ENCODE peak calls at places on chromosomes 4 and X, in seven cellular contexts. One of them, this sample, is unnamed.

GRCh38 chrX:9519546-9520210 is 54.8 kb downstream of the TBL1X start:
- DNase-seq in stomach: no peak
- DNase-seq in cardiac fibroblast: no peak
- DNase-seq in HFF-Myc: no peak
- DNase-seq in neural crest cell: no peak
- DNase-seq in activated CD8-positive, alpha-beta T cell treated with anti-CD3 and anti-CD28 coated beads for 36 hours: no peak
- DNase-seq in pancreas: no peak
- DNase-seq in this sample: peak

GRCh38 chr4:158067646-158068045 is 105.2 kb downstream of the GASK1B start:
- DNase-seq in cardiac fibroblast: no peak
- DNase-seq in pancreas: no peak
- DNase-seq in stomach: no peak
- DNase-seq in activated CD8-positive, alpha-beta T cell treated with anti-CD3 and anti-CD28 coated beads for 36 hours: no peak
- DNase-seq in HFF-Myc: no peak
- DNase-seq in neural crest cell: no peak
- DNase-seq in this sample: peak

GRCh38 chr4:42895452-42895851 is 2.9 kb downstream of the GRXCR1 start:
- DNase-seq in pancreas: no peak
- DNase-seq in activated CD8-positive, alpha-beta T cell treated with anti-CD3 and anti-CD28 coated beads for 36 hours: no peak
- DNase-seq in stomach: no peak
- DNase-seq in HFF-Myc: no peak
- DNase-seq in cardiac fibroblast: no peak
- DNase-seq in neural crest cell: no peak
- DNase-seq in this sample: no peak

GRCh38 chr4:14234330-14234729 is 606.8 kb upstream of the BOD1L1 start:
- DNase-seq in cardiac fibroblast: no peak
- DNase-seq in stomach: no peak
- DNase-seq in neural crest cell: no peak
- DNase-seq in activated CD8-positive, alpha-beta T cell treated with anti-CD3 and anti-CD28 coated beads for 36 hours: no peak
- DNase-seq in HFF-Myc: no peak
- DNase-seq in pancreas: no peak
- DNase-seq in this sample: no peak

GRCh38 chrX:69045616-69046345 is 119.5 kb downstream of the PJA1 start:
- DNase-seq in HFF-Myc: no peak
- DNase-seq in pancreas: peak
- DNase-seq in activated CD8-positive, alpha-beta T cell treated with anti-CD3 and anti-CD28 coated beads for 36 hours: no peak
- DNase-seq in cardiac fibroblast: no peak
- DNase-seq in neural crest cell: no peak
- DNase-seq in stomach: no peak
- DNase-seq in this sample: no peak

GRCh38 chr4:40948017-40948416 is 198.3 kb downstream of the NSUN7 start:
- DNase-seq in pancreas: no peak
- DNase-seq in HFF-Myc: no peak
- DNase-seq in stomach: no peak
- DNase-seq in cardiac fibroblast: no peak
- DNase-seq in neural crest cell: no peak
- DNase-seq in activated CD8-positive, alpha-beta T cell treated with anti-CD3 and anti-CD28 coated beads for 36 hours: no peak
- DNase-seq in this sample: peak

GRCh38 chr4:107631568-107631967 is 88.5 kb downstream of the PAPSS1 start:
- DNase-seq in HFF-Myc: no peak
- DNase-seq in cardiac fibroblast: peak
- DNase-seq in stomach: peak
- DNase-seq in pancreas: peak
- DNase-seq in activated CD8-positive, alpha-beta T cell treated with anti-CD3 and anti-CD28 coated beads for 36 hours: no peak
- DNase-seq in neural crest cell: no peak
- DNase-seq in this sample: peak

GRCh38 chrX:7943600-7944245 is 16.5 kb upstream of the PNPLA4 start:
- DNase-seq in neural crest cell: no peak
- DNase-seq in cardiac fibroblast: no peak
- DNase-seq in stomach: peak
- DNase-seq in activated CD8-positive, alpha-beta T cell treated with anti-CD3 and anti-CD28 coated beads for 36 hours: no peak
- DNase-seq in pancreas: no peak
- DNase-seq in HFF-Myc: no peak
- DNase-seq in this sample: no peak

GRCh38 chrX:19350831-19351447 is 7.2 kb downstream of the PDHA1 start:
- DNase-seq in HFF-Myc: no peak
- DNase-seq in pancreas: no peak
- DNase-seq in neural crest cell: no peak
- DNase-seq in stomach: no peak
- DNase-seq in cardiac fibroblast: no peak
- DNase-seq in activated CD8-positive, alpha-beta T cell treated with anti-CD3 and anti-CD28 coated beads for 36 hours: peak
- DNase-seq in this sample: no peak

GRCh38 chr4:155565330-155565729 is 101.3 kb upstream of the GUCY1A1 start:
- DNase-seq in HFF-Myc: no peak
- DNase-seq in activated CD8-positive, alpha-beta T cell treated with anti-CD3 and anti-CD28 coated beads for 36 hours: no peak
- DNase-seq in pancreas: no peak
- DNase-seq in neural crest cell: no peak
- DNase-seq in stomach: no peak
- DNase-seq in cardiac fibroblast: no peak
- DNase-seq in this sample: no peak

GRCh38 chr4:139278956-139279722 is 886 bp downstream of the MGARP start:
- DNase-seq in pancreas: no peak
- DNase-seq in activated CD8-positive, alpha-beta T cell treated with anti-CD3 and anti-CD28 coated beads for 36 hours: no peak
- DNase-seq in stomach: no peak
- DNase-seq in HFF-Myc: no peak
- DNase-seq in neural crest cell: no peak
- DNase-seq in cardiac fibroblast: no peak
- DNase-seq in this sample: no peak

GRCh38 chr4:189021831-189022230 is 882.6 kb downstream of the TRIML1 start:
- DNase-seq in stomach: no peak
- DNase-seq in neural crest cell: no peak
- DNase-seq in activated CD8-positive, alpha-beta T cell treated with anti-CD3 and anti-CD28 coated beads for 36 hours: no peak
- DNase-seq in pancreas: no peak
- DNase-seq in HFF-Myc: peak
- DNase-seq in cardiac fibroblast: peak
- DNase-seq in this sample: peak

GRCh38 chr4:176193126-176193525 is 2.3 kb downstream of the SPATA4 start:
- DNase-seq in pancreas: no peak
- DNase-seq in activated CD8-positive, alpha-beta T cell treated with anti-CD3 and anti-CD28 coated beads for 36 hours: no peak
- DNase-seq in cardiac fibroblast: peak
- DNase-seq in neural crest cell: no peak
- DNase-seq in stomach: no peak
- DNase-seq in HFF-Myc: no peak
- DNase-seq in this sample: peak

GRCh38 chr4:176193898-176194297 is 1.5 kb downstream of the SPATA4 start:
- DNase-seq in HFF-Myc: no peak
- DNase-seq in cardiac fibroblast: no peak
- DNase-seq in stomach: no peak
- DNase-seq in pancreas: no peak
- DNase-seq in neural crest cell: no peak
- DNase-seq in activated CD8-positive, alpha-beta T cell treated with anti-CD3 and anti-CD28 coated beads for 36 hours: peak
- DNase-seq in this sample: peak

GRCh38 chr4:176188654-176189053 is 6.7 kb downstream of the SPATA4 start:
- DNase-seq in activated CD8-positive, alpha-beta T cell treated with anti-CD3 and anti-CD28 coated beads for 36 hours: no peak
- DNase-seq in HFF-Myc: no peak
- DNase-seq in cardiac fibroblast: no peak
- DNase-seq in neural crest cell: no peak
- DNase-seq in pancreas: no peak
- DNase-seq in stomach: no peak
- DNase-seq in this sample: no peak

GRCh38 chr4:176189891-176190795 is 5.2 kb downstream of the SPATA4 start:
- DNase-seq in pancreas: no peak
- DNase-seq in cardiac fibroblast: no peak
- DNase-seq in HFF-Myc: no peak
- DNase-seq in stomach: no peak
- DNase-seq in neural crest cell: no peak
- DNase-seq in activated CD8-positive, alpha-beta T cell treated with anti-CD3 and anti-CD28 coated beads for 36 hours: no peak
- DNase-seq in this sample: peak

DNA sequence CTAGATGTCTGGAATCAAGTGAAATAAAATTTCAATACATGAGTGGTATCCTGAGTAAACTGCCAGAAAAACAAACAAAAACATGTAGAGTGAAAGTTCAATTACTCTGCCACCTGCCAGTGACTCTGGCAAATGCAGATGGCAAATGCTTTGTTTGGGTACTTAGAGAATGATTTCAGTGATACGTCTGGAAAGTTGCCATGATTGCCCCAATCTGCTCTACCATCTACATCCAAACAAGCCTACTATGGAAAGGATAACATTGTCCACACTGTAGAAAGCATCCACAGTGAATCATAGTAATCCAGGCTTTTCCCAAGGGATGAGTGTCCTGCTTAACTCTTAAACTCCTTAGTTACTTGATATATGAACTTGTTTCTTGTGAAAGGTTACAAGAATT is 3.4 kb downstream of the SPATA4 start:
- DNase-seq in cardiac fibroblast: no peak
- DNase-seq in neural crest cell: no peak
- DNase-seq in stomach: no peak
- DNase-seq in activated CD8-positive, alpha-beta T cell treated with anti-CD3 and anti-CD28 coated beads for 36 hours: no peak
- DNase-seq in HFF-Myc: no peak
- DNase-seq in pancreas: no peak
- DNase-seq in this sample: peak
- TF ChIP-seq CTCF in cardiac fibroblast: no peak
- TF ChIP-seq CTCF in neural crest cell: no peak
- TF ChIP-seq CTCF in stomach: no peak
- TF ChIP-seq CTCF in activated CD8-positive, alpha-beta T cell treated with anti-CD3 and anti-CD28 coated beads for 36 hours: no peak
- TF ChIP-seq CTCF in HFF-Myc: no peak
- TF ChIP-seq CTCF in pancreas: no peak
- TF ChIP-seq CTCF in this sample: no peak

DNA sequence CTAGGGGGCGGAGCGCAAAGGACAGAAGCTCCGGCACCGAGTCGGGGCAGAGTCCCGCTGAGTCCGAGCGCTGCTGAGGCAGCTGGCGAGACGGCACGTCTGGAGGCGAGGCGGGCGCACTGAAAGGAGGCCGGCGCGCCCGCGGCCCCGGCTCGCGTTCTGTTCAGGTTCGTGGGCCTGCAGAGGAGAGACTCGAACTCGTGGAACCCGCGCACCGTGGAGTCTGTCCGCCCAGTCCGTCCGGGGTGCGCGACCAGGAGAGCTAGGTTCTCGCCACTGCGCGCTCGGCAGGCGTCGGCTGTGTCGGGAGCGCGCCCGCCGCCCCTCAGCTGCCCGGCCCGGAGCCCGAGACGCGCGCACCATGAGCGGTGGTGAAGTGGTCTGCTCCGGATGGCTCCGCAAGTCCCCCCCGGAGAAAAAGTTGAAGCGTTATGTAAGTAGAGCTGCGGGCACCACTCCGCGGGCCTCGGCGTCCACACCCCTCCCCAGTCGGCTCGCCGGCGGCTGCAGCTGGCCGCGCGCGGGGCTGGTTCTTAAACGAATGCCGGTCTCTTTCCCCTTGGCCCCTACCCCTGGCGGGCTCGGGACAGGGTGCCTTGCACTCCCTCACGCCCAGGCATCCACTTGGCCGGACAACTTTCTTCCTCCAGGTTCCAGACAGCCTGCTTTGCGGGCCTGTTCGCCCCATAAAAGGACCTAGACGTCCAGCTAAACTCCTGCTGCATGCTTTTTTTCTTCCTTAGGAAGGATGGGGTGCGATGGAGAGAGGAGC is at the start of gene GAB1:
- DNase-seq in activated CD8-positive, alpha-beta T cell treated with anti-CD3 and anti-CD28 coated beads for 36 hours: peak
- DNase-seq in neural crest cell: peak
- DNase-seq in stomach: peak
- DNase-seq in pancreas: peak
- DNase-seq in cardiac fibroblast: peak
- DNase-seq in HFF-Myc: no peak
- DNase-seq in this sample: peak
- TF ChIP-seq CTCF in activated CD8-positive, alpha-beta T cell treated with anti-CD3 and anti-CD28 coated beads for 36 hours: no peak
- TF ChIP-seq CTCF in neural crest cell: peak
- TF ChIP-seq CTCF in stomach: no peak
- TF ChIP-seq CTCF in pancreas: no peak
- TF ChIP-seq CTCF in cardiac fibroblast: no peak
- TF ChIP-seq CTCF in HFF-Myc: no peak
- TF ChIP-seq CTCF in this sample: no peak

DNA sequence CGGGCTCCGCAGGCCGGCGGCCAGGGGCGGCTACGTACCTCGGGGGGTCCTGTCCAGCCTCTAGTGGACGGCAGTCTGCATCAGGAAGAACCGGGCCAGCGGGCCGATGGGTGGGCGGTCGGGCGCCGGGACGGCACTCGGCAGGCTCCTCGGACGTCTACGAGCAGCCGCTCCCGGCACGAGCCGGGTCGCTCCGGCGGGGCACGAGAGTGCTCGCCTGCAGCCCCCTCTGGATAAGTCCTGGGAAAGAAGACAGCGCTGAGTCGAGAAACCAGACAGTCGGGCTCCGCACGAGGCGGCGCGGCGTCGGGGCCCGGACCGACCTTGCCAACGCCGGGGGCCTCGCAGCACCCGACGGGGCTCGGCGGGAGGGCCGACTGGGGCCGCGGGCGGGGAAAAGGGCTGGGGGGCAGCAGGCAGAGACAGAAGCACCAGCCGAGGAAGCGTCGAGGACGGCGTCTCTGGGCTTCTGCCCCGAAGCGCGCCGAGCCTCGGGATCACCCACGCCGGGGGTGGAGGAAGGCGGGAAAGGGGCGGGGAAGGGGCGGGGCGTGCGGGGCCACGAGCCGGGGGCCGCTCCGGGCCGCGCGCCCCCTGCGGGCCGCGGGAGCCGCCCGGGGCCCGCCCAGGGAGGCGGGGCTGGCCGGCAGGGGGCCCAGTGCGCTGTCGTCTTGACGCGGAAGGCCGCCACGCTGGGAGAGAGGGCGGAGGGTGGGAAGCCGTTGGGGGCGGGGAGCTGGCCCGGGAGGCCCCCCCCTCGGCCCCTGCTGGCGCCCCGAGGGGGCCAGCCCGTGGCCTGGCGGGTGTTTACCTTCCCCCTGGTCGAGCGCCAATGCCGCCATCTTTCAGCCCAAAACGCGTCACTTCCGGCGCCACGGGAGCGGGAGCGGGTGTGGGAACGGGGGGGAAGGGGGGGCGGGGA is 1.9 kb downstream of the KLHL15 start:
- DNase-seq in pancreas: peak
- DNase-seq in cardiac fibroblast: peak
- DNase-seq in stomach: peak
- DNase-seq in neural crest cell: peak
- DNase-seq in HFF-Myc: peak
- DNase-seq in activated CD8-positive, alpha-beta T cell treated with anti-CD3 and anti-CD28 coated beads for 36 hours: peak
- DNase-seq in this sample: peak
- TF ChIP-seq CTCF in pancreas: no peak
- TF ChIP-seq CTCF in cardiac fibroblast: no peak
- TF ChIP-seq CTCF in stomach: no peak
- TF ChIP-seq CTCF in neural crest cell: peak
- TF ChIP-seq CTCF in HFF-Myc: no peak
- TF ChIP-seq CTCF in activated CD8-positive, alpha-beta T cell treated with anti-CD3 and anti-CD28 coated beads for 36 hours: no peak
- TF ChIP-seq CTCF in this sample: no peak

GRCh38 chrX:115912372-115912897 is 258.1 kb upstream of the AGTR2 start:
- DNase-seq in neural crest cell: no peak
- DNase-seq in pancreas: peak
- DNase-seq in HFF-Myc: no peak
- DNase-seq in cardiac fibroblast: no peak
- DNase-seq in stomach: no peak
- DNase-seq in activated CD8-positive, alpha-beta T cell treated with anti-CD3 and anti-CD28 coated beads for 36 hours: no peak
- DNase-seq in this sample: peak
- TF ChIP-seq CTCF in neural crest cell: peak
- TF ChIP-seq CTCF in pancreas: no peak
- TF ChIP-seq CTCF in HFF-Myc: peak
- TF ChIP-seq CTCF in cardiac fibroblast: peak
- TF ChIP-seq CTCF in stomach: no peak
- TF ChIP-seq CTCF in activated CD8-positive, alpha-beta T cell treated with anti-CD3 and anti-CD28 coated beads for 36 hours: no peak
- TF ChIP-seq CTCF in this sample: peak

GRCh38 chrX:123732679-123733363 is at the start of gene THOC2:
- DNase-seq in HFF-Myc: peak
- DNase-seq in pancreas: peak
- DNase-seq in neural crest cell: peak
- DNase-seq in cardiac fibroblast: peak
- DNase-seq in stomach: peak
- DNase-seq in activated CD8-positive, alpha-beta T cell treated with anti-CD3 and anti-CD28 coated beads for 36 hours: peak
- DNase-seq in this sample: peak
- TF ChIP-seq CTCF in HFF-Myc: no peak
- TF ChIP-seq CTCF in pancreas: no peak
- TF ChIP-seq CTCF in neural crest cell: peak
- TF ChIP-seq CTCF in cardiac fibroblast: peak
- TF ChIP-seq CTCF in stomach: peak
- TF ChIP-seq CTCF in activated CD8-positive, alpha-beta T cell treated with anti-CD3 and anti-CD28 coated beads for 36 hours: no peak
- TF ChIP-seq CTCF in this sample: peak

This sample was measured in fibroblast of the aortic adventitia.